ENCODE peak calls at places on chromosome 17, in nine cellular contexts. U is stimulated activated CD4-positive, alpha-beta T cell treated with anti-CD3 and anti-CD28 coated beads, Interleukin-1b, Interleukin-23, amount 100 ng/mL, for 24 hours; Y is CD4-positive, alpha-beta T cell; I is non-pigmented ciliary epithelial cell; N is HT-29; W is stromal cell of bone marrow; T is ovary; X is A549; A is mucosa of gallbladder. Z is an unnamed sample.

GRCh38 chr17:40347319-40348135 is 17.0 kb downstream of the GJD3 start:
- DNase-seq in A (no peak), U (no peak), T (peak; percentile 72), Y (no peak), I (no peak), N (no peak), X (no peak), W (no peak), Z (peak; percentile 76)

GRCh38 chr17:39486242-39486641 is 25.0 kb downstream of the CDK12 start:
- DNase-seq in X (peak; percentile 17), N (no peak), I (no peak), A (no peak), T (no peak), W (peak; percentile 48), U (no peak), Y (no peak), Z (no peak)

GRCh38 chr17:43846963-43847369 is at the start of gene CD300LG:
- DNase-seq in N (no peak), U (no peak), A (no peak), W (no peak), X (no peak), Y (no peak), I (no peak), T (no peak), Z (peak; percentile 38)

GRCh38 chr17:9240659-9241370 is 219.5 kb downstream of the NTN1 start:
- DNase-seq in T (peak; percentile 76), N (no peak), I (no peak), U (no peak), W (no peak), Y (no peak), X (peak; percentile 36), A (peak; percentile 69), Z (peak; percentile 90)

GRCh38 chr17:78873519-78874340 is 29.3 kb downstream of the CEP295NL start:
- DNase-seq in Y (no peak), I (peak; percentile 54), U (no peak), N (peak; percentile 73), W (no peak), T (peak; percentile 52), X (no peak), A (no peak), Z (peak; percentile 60)

GRCh38 chr17:6509295-6509771 is 47.0 kb downstream of the PITPNM3 start:
- DNase-seq in T (no peak), U (no peak), N (no peak), Y (no peak), W (peak; percentile 94), X (no peak), I (no peak), A (peak; percentile 24), Z (no peak)

GRCh38 chr17:20944014-20944905 is 98.6 kb downstream of the USP22 start:
- DNase-seq in N (peak; percentile 81), T (no peak), I (no peak), U (no peak), W (no peak), X (peak; percentile 54), A (peak; percentile 65), Y (no peak), Z (no peak)

GRCh38 chr17:75032896-75033294 is 13.9 kb downstream of the ATP5PD start:
- DNase-seq in T (peak; percentile 48), U (no peak), W (no peak), X (peak; percentile 48), A (peak; percentile 30), Y (no peak), N (no peak), I (no peak), Z (peak; percentile 48)

GRCh38 chr17:49969134-49969759 is at the start of gene DLX4:
- DNase-seq in Y (no peak), N (no peak), I (no peak), A (no peak), U (no peak), T (no peak), W (no peak), X (no peak), Z (no peak)

GRCh38 chr17:16923904-16924700 is 47.8 kb downstream of the TNFRSF13B start:
- DNase-seq in N (no peak), A (no peak), U (no peak), Y (peak; percentile 27), T (no peak), X (no peak), W (no peak), I (no peak), Z (no peak)

GRCh38 chr17:2266045-2266864 is 37.3 kb downstream of the SMG6 start:
- DNase-seq in A (peak; percentile 59), Y (peak; percentile 72), U (peak; percentile 80), I (no peak), N (no peak), X (no peak), W (no peak), T (no peak), Z (no peak)

GRCh38 chr17:76371656-76372628 is 12.5 kb upstream of the SPHK1 start:
- DNase-seq in Y (no peak), W (peak; percentile 95), T (no peak), A (no peak), N (no peak), I (peak; percentile 96), X (peak; percentile 65), U (no peak), Z (no peak)

GRCh38 chr17:80348551-80349436 is 66.2 kb upstream of the ENDOV start:
- DNase-seq in X (no peak), U (no peak), W (no peak), I (no peak), T (peak; percentile 10), A (no peak), N (no peak), Y (peak; percentile 24), Z (no peak)

GRCh38 chr17:31052187-31052889 is 42.4 kb upstream of the NF1 start:
- DNase-seq in T (no peak), W (peak; percentile 91), Y (no peak), U (no peak), A (peak; percentile 49), N (no peak), I (peak; percentile 87), X (peak; percentile 67), Z (peak; percentile 83)

GRCh38 chr17:78716814-78717393 is 65.2 kb downstream of the CYTH1 start:
- DNase-seq in T (peak; percentile 78), W (no peak), I (no peak), Y (peak; percentile 50), X (peak; percentile 71), N (peak; percentile 69), U (no peak), A (peak; percentile 68), Z (peak; percentile 89)

Z was measured in right cardiac atrium.